ENCODE peak calls at places on chromosomes 13 and 19, in five cellular contexts. U is mesenchymal stem cell, S is trophoblast cell, V is neuronal stem cell, R is H1. Z is an unnamed sample.
A peak's percentile ranks its signal among the peaks of the same experiment; 100 is the strongest.

GRCh38 chr19:49160450-49161189 is 3.0 kb downstream of the TRPM4 start:
- DNase-seq in U (no peak), S (no peak), V (no peak), R (no peak), Z (no peak)

GRCh38 chr13:79541426-79542049 is 60.6 kb downstream of the NDFIP2 start:
- DNase-seq in U (peak; percentile 76), S (peak; percentile 95), V (peak; percentile 63), R (no peak), Z (no peak)

GRCh38 chr13:51844862-51845573 is at the start of gene TMEM272:
- DNase-seq in U (peak; percentile 57), S (peak; percentile 76), V (peak; percentile 37), R (peak; percentile 94), Z (peak; percentile 72)

GRCh38 chr13:98300956-98301641 is 124.0 kb upstream of the RNF113B start:
- DNase-seq in U (peak; percentile 94), S (peak; percentile 70), V (no peak), R (no peak), Z (no peak)

GRCh38 chr19:58181902-58182576 is 822 bp upstream of the ZNF274 start:
- DNase-seq in U (peak; percentile 35), S (peak; percentile 77), V (no peak), R (peak; percentile 62), Z (peak; percentile 75)

GRCh38 chr19:57068326-57068725 is 51.5 kb upstream of the USP29 start:
- DNase-seq in U (no peak), S (no peak), V (no peak), R (no peak), Z (no peak)

GRCh38 chr19:41811981-41812380 is 15.6 kb downstream of the CEACAM3 start:
- DNase-seq in U (no peak), S (no peak), V (no peak), R (no peak), Z (no peak)

GRCh38 chr13:72186730-72187422 is 319.9 kb upstream of the DACH1 start:
- DNase-seq in U (no peak), S (peak; percentile 23), V (no peak), R (no peak), Z (no peak)

GRCh38 chr19:18494267-18494607 is 27.6 kb downstream of the ELL start:
- DNase-seq in U (peak; percentile 70), S (no peak), V (no peak), R (no peak), Z (no peak)

GRCh38 chr19:21751379-21751778 is 16.0 kb downstream of the ZNF100 start:
- DNase-seq in U (peak; percentile 21), S (peak; percentile 29), V (no peak), R (no peak), Z (no peak)

GRCh38 chr13:48155850-48156249 is 60.9 kb upstream of the MED4 start:
- DNase-seq in U (peak; percentile 45), S (peak; percentile 62), V (no peak), R (no peak), Z (no peak)

GRCh38 chr13:23578411-23579071 is 8.3 kb downstream of the TNFRSF19 start:
- DNase-seq in U (peak; percentile 61), S (peak; percentile 18), V (no peak), R (peak; percentile 82), Z (peak; percentile 75)

GRCh38 chr19:15418588-15419412 is at the start of gene AKAP8L:
- DNase-seq in U (peak; percentile 100), S (peak; percentile 100), V (peak; percentile 99), R (peak; percentile 96), Z (peak; percentile 99)

GRCh38 chr19:5436101-5436947 is 18.9 kb upstream of the ZNRF4 start:
- DNase-seq in U (peak; percentile 33), S (no peak), V (peak; percentile 89), R (peak; percentile 96), Z (peak; percentile 94)

GRCh38 chr13:99129050-99129449 is 71.6 kb upstream of the UBAC2 start:
- DNase-seq in U (no peak), S (no peak), V (no peak), R (no peak), Z (no peak)

GRCh38 chr19:10773969-10774368 is 56.1 kb downstream of the DNM2 start:
- DNase-seq in U (no peak), S (peak; percentile 98), V (no peak), R (no peak), Z (no peak)

GRCh38 chr19:16527971-16528521 is 14.2 kb downstream of the CHERP start:
- DNase-seq in U (peak; percentile 18), S (peak; percentile 21), V (no peak), R (peak; percentile 70), Z (peak; percentile 56)

GRCh38 chr19:8610041-8610927 is at the start of gene ADAMTS10:
- DNase-seq in U (no peak), S (no peak), V (no peak), R (peak; percentile 76), Z (peak; percentile 48)

GRCh38 chr13:98416408-98416807 is 160.5 kb downstream of the STK24 start:
- DNase-seq in U (no peak), S (peak; percentile 85), V (no peak), R (no peak), Z (no peak)

GRCh38 chr19:20660473-20660872 is 898 bp downstream of the ZNF626 start:
- DNase-seq in U (peak; percentile 8), S (no peak), V (no peak), R (no peak), Z (peak; percentile 40)

GRCh38 chr13:24288870-24289269 is 20.5 kb upstream of the C1QTNF9 start:
- DNase-seq in U (peak; percentile 31), S (peak; percentile 51), V (no peak), R (no peak), Z (no peak)

GRCh38 chr19:7505682-7506384 is 10.1 kb upstream of the ZNF358 start:
- DNase-seq in U (peak; percentile 25), S (peak; percentile 29), V (no peak), R (peak; percentile 81), Z (no peak)

GRCh38 chr19:16175954-16176353 is 2.6 kb upstream of the CIB3 start:
- DNase-seq in U (no peak), S (no peak), V (no peak), R (no peak), Z (no peak)

GRCh38 chr13:98664047-98664446 is 87.1 kb upstream of the STK24 start:
- DNase-seq in U (peak; percentile 46), S (peak; percentile 35), V (no peak), R (no peak), Z (no peak)

GRCh38 chr19:47255947-47256687 is at the start of gene CCDC9:
- DNase-seq in U (peak; percentile 95), S (peak; percentile 94), V (peak; percentile 95), R (peak; percentile 96), Z (peak; percentile 99)

GRCh38 chr13:79459906-79460305 is 21.0 kb upstream of the NDFIP2 start:
- DNase-seq in U (no peak), S (peak; percentile 30), V (no peak), R (no peak), Z (no peak)

GRCh38 chr13:31638577-31638976 is 100.7 kb upstream of the RXFP2 start:
- DNase-seq in U (peak; percentile 6), S (no peak), V (no peak), R (no peak), Z (no peak)

GRCh38 chr19:10517361-10517759 is at the start of gene S1PR5:
- DNase-seq in U (peak; percentile 62), S (peak; percentile 34), V (no peak), R (no peak), Z (peak; percentile 75)

GRCh38 chr13:27336005-27336673 is 65.5 kb downstream of the RASL11A start:
- DNase-seq in U (peak; percentile 70), S (no peak), V (no peak), R (no peak), Z (no peak)

GRCh38 chr13:112144616-112145220 is 77.8 kb downstream of the SOX1 start:
- DNase-seq in U (no peak), S (no peak), V (no peak), R (no peak), Z (no peak)

GRCh38 chr13:70380809-70381208 is 272.6 kb upstream of the KLHL1 start:
- DNase-seq in U (no peak), S (no peak), V (no peak), R (no peak), Z (no peak)

GRCh38 chr13:71290963-71291937 is 575.8 kb downstream of the DACH1 start:
- DNase-seq in U (peak; percentile 20), S (peak; percentile 81), V (no peak), R (no peak), Z (no peak)

GRCh38 chr13:102018716-102019115 is 383.1 kb downstream of the FGF14 start:
- DNase-seq in U (no peak), S (peak; percentile 89), V (no peak), R (no peak), Z (no peak)

GRCh38 chr13:102012299-102013293 is 389.3 kb downstream of the FGF14 start:
- DNase-seq in U (no peak), S (no peak), V (no peak), R (no peak), Z (no peak)

GRCh38 chr13:102020611-102021216 is 381.1 kb downstream of the FGF14 start:
- DNase-seq in U (no peak), S (peak; percentile 83), V (no peak), R (no peak), Z (no peak)

GRCh38 chr13:102021777-102022176 is 380.1 kb downstream of the FGF14 start:
- DNase-seq in U (no peak), S (no peak), V (no peak), R (no peak), Z (no peak)

GRCh38 chr13:102017248-102017647 is 384.6 kb downstream of the FGF14 start:
- DNase-seq in U (no peak), S (no peak), V (no peak), R (no peak), Z (no peak)
- H2BK12ac ChIP-seq in U (no peak overlapping the region), S (no peak overlapping the region), V (no peak overlapping the region), R (no peak overlapping the region), Z (no peak overlapping the region)

DNA sequence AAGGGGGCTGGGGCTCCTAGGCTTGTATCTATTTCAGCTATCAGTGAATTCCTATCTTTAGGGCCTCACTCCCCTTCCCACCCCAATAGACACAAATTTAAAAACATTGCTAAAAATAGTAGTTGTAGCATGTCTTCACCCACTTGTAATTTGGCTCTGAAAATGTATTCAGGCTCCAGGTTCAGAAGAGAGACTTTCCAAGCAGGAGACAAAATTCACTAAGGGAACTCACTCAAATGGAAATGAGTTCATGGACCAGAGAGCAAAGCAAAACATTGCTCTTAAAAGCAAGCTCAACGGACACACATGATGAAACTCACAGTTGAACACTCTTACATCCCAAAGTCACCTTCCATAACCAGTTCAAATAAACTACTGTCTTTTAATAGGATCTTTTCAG is 36.8 kb downstream of the PHF11 start:
- DNase-seq in U (no peak), S (no peak), V (no peak), R (no peak), Z (no peak)
- H2BK12ac ChIP-seq in U (no peak overlapping the region), S (no peak overlapping the region), V (no peak overlapping the region), R (no peak overlapping the region), Z (no peak overlapping the region)

GRCh38 chr13:102183509-102184182 is 218.2 kb downstream of the FGF14 start:
- DNase-seq in U (no peak), S (no peak), V (no peak), R (no peak), Z (no peak)

GRCh38 chr13:102185375-102185984 is 216.4 kb downstream of the FGF14 start:
- DNase-seq in U (no peak), S (no peak), V (no peak), R (no peak), Z (no peak)

GRCh38 chr13:102187313-102187712 is 214.5 kb downstream of the FGF14 start:
- DNase-seq in U (no peak), S (no peak), V (no peak), R (no peak), Z (no peak)

GRCh38 chr13:102182170-102182569 is 219.7 kb downstream of the FGF14 start:
- DNase-seq in U (no peak), S (no peak), V (no peak), R (no peak), Z (no peak)
- H2BK12ac ChIP-seq in U (no peak overlapping the region), S (no peak overlapping the region), V (no peak overlapping the region), R (no peak overlapping the region), Z (no peak overlapping the region)

GRCh38 chr19:40723661-40724254 is 6.8 kb downstream of the ITPKC start:
- DNase-seq in U (no peak), S (no peak), V (no peak), R (no peak), Z (no peak)
- H2BK12ac ChIP-seq in U (no peak overlapping the region), S (no peak overlapping the region), V (no peak overlapping the region), R (no peak overlapping the region), Z (no peak overlapping the region)

Z was measured in H9.